ENCODE peak calls at places on chromosomes 5 and 9, in four cellular contexts. F, P, C and L are unnamed samples.

GRCh38 chr5:59842999-59843398 is 50.5 kb downstream of the PDE4D start:
- DNase-seq in F (no peak), P (no peak), C (no peak), L (no peak)

GRCh38 chr5:58923355-58923754 is 340.5 kb downstream of the RAB3C start:
- DNase-seq in F (no peak), P (no peak), C (no peak), L (no peak)

GRCh38 chr5:115962565-115963402 is 509 bp downstream of the LVRN start:
- DNase-seq in F (peak), P (no peak), C (no peak), L (no peak)

GRCh38 chr5:89480406-89481007 is 597.5 kb upstream of the MEF2C start:
- DNase-seq in F (no peak), P (no peak), C (no peak), L (no peak)

GRCh38 chr9:97413462-97413861 is 1.6 kb downstream of the TDRD7 start:
- DNase-seq in F (no peak), P (no peak), C (no peak), L (no peak)

GRCh38 chr9:89747589-89747988 is 142.8 kb downstream of the GADD45G start:
- DNase-seq in F (no peak), P (no peak), C (no peak), L (no peak)

GRCh38 chr9:16247188-16247875 is 623.1 kb downstream of the BNC2 start:
- DNase-seq in F (no peak), P (no peak), C (no peak), L (no peak)

GRCh38 chr5:36526537-36526936 is 79.9 kb upstream of the SLC1A3 start:
- DNase-seq in F (no peak), P (no peak), C (no peak), L (no peak)

GRCh38 chr5:173882632-173883031 is 5.5 kb upstream of the CPEB4 start:
- DNase-seq in F (no peak), P (no peak), C (no peak), L (no peak)

GRCh38 chr9:134486127-134486995 is 155.2 kb upstream of the COL5A1 start:
- DNase-seq in F (peak), P (no peak), C (no peak), L (no peak)

GRCh38 chr5:80959768-80960442 is at the start of gene RASGRF2:
- DNase-seq in F (peak), P (peak), C (no peak), L (no peak)

GRCh38 chr5:66989286-66989685 is 207.3 kb downstream of the CD180 start:
- DNase-seq in F (no peak), P (peak), C (no peak), L (no peak)

GRCh38 chr5:123845356-123846100 is 333.6 kb downstream of the CSNK1G3 start:
- DNase-seq in F (no peak), P (no peak), C (no peak), L (no peak)

GRCh38 chr9:13791816-13792215 is 512.3 kb upstream of the MPDZ start:
- DNase-seq in F (no peak), P (peak), C (no peak), L (no peak)

GRCh38 chr9:7368410-7369292 is 430.9 kb downstream of the DMAC1 start:
- DNase-seq in F (no peak), P (no peak), C (no peak), L (no peak)

GRCh38 chr9:133759946-133760345 is 21.8 kb upstream of the SARDH start:
- DNase-seq in F (no peak), P (no peak), C (no peak), L (no peak)

GRCh38 chr5:68419637-68420452 is 204.3 kb downstream of the PIK3R1 start:
- DNase-seq in F (no peak), P (no peak), C (peak), L (no peak)

GRCh38 chr5:1912951-1913565 is 30.3 kb upstream of the IRX4 start:
- DNase-seq in F (no peak), P (no peak), C (no peak), L (no peak)

GRCh38 chr9:89659473-89660256 is 54.9 kb downstream of the GADD45G start:
- DNase-seq in F (no peak), P (no peak), C (no peak), L (no peak)

GRCh38 chr5:56094579-56095361 is 100.0 kb upstream of the IL6ST start:
- DNase-seq in F (no peak), P (no peak), C (no peak), L (no peak)
- TF ChIP-seq NR2C2 in F (no peak), P (no peak), C (no peak), L (no peak)

DNA sequence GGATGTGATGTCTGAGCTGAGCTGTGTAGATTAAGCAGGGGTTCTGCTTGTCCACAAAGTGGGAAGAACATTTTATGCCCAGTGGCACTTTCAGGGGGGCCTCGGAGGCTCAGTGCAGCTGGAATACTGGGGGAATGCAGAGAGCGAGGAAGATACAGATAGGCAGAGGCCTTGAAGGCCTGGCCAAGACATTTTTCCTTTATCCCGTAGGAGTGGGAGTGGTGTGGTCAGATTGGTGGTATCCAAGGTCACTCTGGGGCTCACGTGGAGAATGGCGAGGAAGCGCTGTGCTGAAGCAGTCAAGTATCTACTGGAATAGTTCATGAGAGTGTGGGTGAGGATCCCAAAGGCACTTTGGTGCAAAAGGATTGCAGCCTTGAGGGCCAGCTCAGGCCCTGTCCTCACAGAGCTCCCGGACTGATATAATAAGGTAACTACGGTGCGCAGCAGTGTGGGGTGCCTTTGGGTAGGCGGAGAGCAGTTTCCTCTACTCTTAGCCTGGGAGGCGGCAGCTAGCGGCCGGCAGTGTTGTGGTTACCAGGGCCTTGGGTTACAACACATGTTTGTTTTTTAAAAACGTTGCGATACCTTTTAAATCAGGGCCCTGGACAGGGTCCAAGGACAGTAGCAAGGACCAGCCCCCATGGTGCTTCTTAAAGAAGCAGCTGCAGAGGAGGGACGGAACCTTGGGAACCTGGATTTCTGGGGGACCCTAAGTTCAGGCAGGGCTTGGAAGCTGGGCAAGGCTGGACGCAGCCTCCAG is 10.8 kb upstream of the CCDC69 start:
- DNase-seq in F (no peak), P (peak), C (no peak), L (no peak)
- TF ChIP-seq NR2C2 in F (no peak), P (peak), C (no peak), L (no peak)

GRCh38 chr9:125564641-125565040 is 142.4 kb downstream of the MAPKAP1 start:
- DNase-seq in F (no peak), P (no peak), C (no peak), L (no peak)

GRCh38 chr9:125574136-125574877 is 132.7 kb downstream of the MAPKAP1 start:
- DNase-seq in F (no peak), P (no peak), C (no peak), L (no peak)

GRCh38 chr9:125570246-125570645 is 136.8 kb downstream of the MAPKAP1 start:
- DNase-seq in F (no peak), P (no peak), C (no peak), L (no peak)

GRCh38 chr9:125568616-125569015 is 138.4 kb downstream of the MAPKAP1 start:
- DNase-seq in F (no peak), P (no peak), C (no peak), L (no peak)
- TF ChIP-seq NR2C2 in F (no peak), P (no peak), C (no peak), L (no peak)

DNA sequence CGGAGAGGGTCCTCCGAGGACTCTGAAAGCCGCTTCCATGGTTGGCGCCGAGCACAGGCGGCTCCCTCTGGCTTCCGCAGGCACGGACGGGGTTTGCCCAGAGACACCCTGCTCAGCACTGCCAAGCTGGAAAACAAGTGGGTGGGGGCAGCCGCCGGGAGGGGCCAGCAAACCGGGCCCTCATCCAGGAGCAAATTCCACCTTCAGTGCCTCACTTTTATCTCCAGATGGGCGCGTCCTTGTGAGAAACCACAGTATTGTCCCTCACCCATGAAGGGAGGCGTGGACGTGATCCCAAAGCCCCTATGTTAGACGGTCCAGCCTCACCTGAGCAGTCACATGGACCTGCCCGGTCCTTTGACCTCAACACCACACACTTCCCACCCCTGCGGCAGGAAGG is 29.0 kb downstream of the MED10 start:
- DNase-seq in F (no peak), P (no peak), C (no peak), L (no peak)
- TF ChIP-seq NR2C2 in F (no peak), P (no peak), C (no peak), L (no peak)